ENCODE peak calls at places on chromosomes 5 and 9, in six cellular contexts. E is nephron progenitor cell, N is Kasumi-1, R is colonic mucosa, H is caudate nucleus, F is KBM-7. M is an unnamed sample.

GRCh38 chr9:116099821-116100220 is 53.8 kb upstream of the PAPPA start:
- DNase-seq in R (no peak), N (no peak), F (no peak), H (no peak), E (no peak), M (no peak)

GRCh38 chr9:87267701-87268100 is 230.0 kb upstream of the DAPK1 start:
- DNase-seq in F (no peak), R (no peak), E (no peak), H (no peak), N (no peak), M (peak)

GRCh38 chr5:113510836-113511451 is 2.5 kb upstream of the YTHDC2 start:
- DNase-seq in F (peak), R (no peak), N (peak), H (no peak), E (no peak), M (peak)

GRCh38 chr9:37903831-37904646 is at the start of gene SLC25A51:
- DNase-seq in N (peak), E (peak), R (peak), F (peak), H (peak), M (peak)

GRCh38 chr9:116662633-116663032 is 24.5 kb upstream of the TRIM32 start:
- DNase-seq in F (no peak), N (no peak), R (no peak), H (no peak), E (no peak), M (no peak)

GRCh38 chr5:76724871-76725270 is 8.9 kb downstream of the F2R start:
- DNase-seq in N (no peak), H (no peak), F (no peak), R (no peak), E (no peak), M (no peak)

GRCh38 chr5:124604419-124604818 is 142.0 kb downstream of the ZNF608 start:
- DNase-seq in N (no peak), H (no peak), F (no peak), R (no peak), E (no peak), M (no peak)

GRCh38 chr9:122172131-122172530 is 12.4 kb downstream of the MORN5 start:
- DNase-seq in R (no peak), E (no peak), H (no peak), F (no peak), N (no peak), M (no peak)

GRCh38 chr5:137376127-137376526 is 123.0 kb downstream of the SPOCK1 start:
- DNase-seq in E (no peak), F (no peak), H (no peak), N (no peak), R (no peak), M (no peak)

GRCh38 chr5:73684691-73685090 is 58.7 kb downstream of the ARHGEF28 start:
- DNase-seq in N (no peak), R (no peak), F (no peak), H (no peak), E (no peak), M (no peak)

GRCh38 chr5:135883441-135883840 is 12.2 kb downstream of the IL9 start:
- DNase-seq in R (no peak), F (peak), E (no peak), H (no peak), N (peak), M (no peak)

GRCh38 chr5:15463231-15463630 is 36.7 kb upstream of the FBXL7 start:
- DNase-seq in N (no peak), R (no peak), E (no peak), F (no peak), H (no peak), M (no peak)

GRCh38 chr5:16265141-16265540 is 85.5 kb upstream of the MARCHF11 start:
- DNase-seq in F (peak), E (no peak), R (no peak), N (peak), H (no peak), M (no peak)

GRCh38 chr9:85431396-85432102 is 310.2 kb downstream of the AGTPBP1 start:
- DNase-seq in F (no peak), N (no peak), H (no peak), E (no peak), R (no peak), M (peak)

GRCh38 chr5:100647461-100648230 is 112.5 kb downstream of the FAM174A start:
- DNase-seq in E (peak), H (no peak), F (peak), N (peak), R (peak), M (peak)

GRCh38 chr9:84145031-84145430 is 164.4 kb downstream of the RMI1 start:
- DNase-seq in H (no peak), F (no peak), R (no peak), E (no peak), N (no peak), M (no peak)

GRCh38 chr9:96441798-96442445 is 8.0 kb upstream of the HABP4 start:
- DNase-seq in E (no peak), N (peak), R (peak), H (no peak), F (peak), M (peak)

GRCh38 chr5:100780376-100780870 is 122.7 kb downstream of the ST8SIA4 start:
- DNase-seq in H (no peak), E (no peak), N (peak), F (peak), R (no peak), M (no peak)

GRCh38 chr5:123215929-123216702 is 127.1 kb downstream of the PRDM6 start:
- DNase-seq in N (no peak), H (no peak), R (no peak), E (no peak), F (no peak), M (no peak)

GRCh38 chr5:113693621-113694130 is 180.2 kb downstream of the YTHDC2 start:
- DNase-seq in H (no peak), R (no peak), N (no peak), F (no peak), E (no peak), M (no peak)

GRCh38 chr5:135019314-135019713 is 14.7 kb downstream of the PITX1 start:
- DNase-seq in N (no peak), R (no peak), E (no peak), H (no peak), F (no peak), M (no peak)

GRCh38 chr9:36899406-36899805 is 134.7 kb downstream of the PAX5 start:
- DNase-seq in F (no peak), N (no peak), R (no peak), E (no peak), H (no peak), M (no peak)

GRCh38 chr5:165735388-165735787 is 2230.0 kb downstream of the MAT2B start:
- DNase-seq in R (no peak), H (no peak), N (no peak), E (no peak), F (no peak), M (no peak)

GRCh38 chr5:1118738-1119137 is 6.9 kb upstream of the SLC12A7 start:
- DNase-seq in F (no peak), R (peak), E (no peak), H (no peak), N (no peak), M (no peak)

GRCh38 chr5:37248387-37248969 is 698 bp downstream of the CPLANE1 start:
- DNase-seq in F (no peak), R (no peak), E (no peak), H (no peak), N (peak), M (no peak)

GRCh38 chr5:58080573-58080972 is 379.3 kb downstream of the PLK2 start:
- DNase-seq in R (no peak), E (no peak), H (no peak), F (no peak), N (no peak), M (no peak)

M was measured in LoVo.